ENCODE peak calls at places on chromosomes 6 and 20, in four cellular contexts. K is H1, Y is WTC11, L is HepG2. T is an unnamed sample.

GRCh38 chr6:16669227-16669626 is 92.0 kb downstream of the ATXN1 start:
- DNase-seq in K (no peak), L (peak), Y (no peak), T (peak)

GRCh38 chr20:37453836-37454235 is 67.2 kb upstream of the NNAT start:
- DNase-seq in Y (no peak), K (no peak), L (no peak), T (no peak)

GRCh38 chr6:28355743-28356665 is 6.3 kb downstream of the ZKSCAN3 start:
- DNase-seq in L (peak), K (peak), Y (peak), T (peak)

GRCh38 chr20:63007722-63008488 is 1.1 kb upstream of the BHLHE23 start:
- DNase-seq in Y (no peak), L (no peak), K (no peak), T (no peak)

GRCh38 chr6:147911686-147912085 is 403.2 kb downstream of the SAMD5 start:
- DNase-seq in L (no peak), K (no peak), Y (no peak), T (no peak)

GRCh38 chr6:127119361-127120108 is 1.1 kb downstream of the RSPO3 start:
- DNase-seq in K (no peak), Y (peak), L (no peak), T (no peak)

GRCh38 chr6:43738877-43739641 is 31.0 kb upstream of the VEGFA start:
- DNase-seq in Y (no peak), K (no peak), L (no peak), T (no peak)

GRCh38 chr20:24492031-24492607 is 22.7 kb downstream of the SYNDIG1 start:
- DNase-seq in L (peak), K (no peak), Y (peak), T (no peak)

GRCh38 chr6:132715204-132715603 is 1.3 kb upstream of the VNN1 start:
- DNase-seq in Y (peak), L (peak), K (peak), T (peak)

GRCh38 chr6:34957184-34957904 is 68.3 kb downstream of the ANKS1A start:
- DNase-seq in L (no peak), Y (no peak), K (no peak), T (no peak)

GRCh38 chr6:170423814-170424633 is 117.5 kb downstream of the FAM120B start:
- DNase-seq in Y (no peak), K (no peak), L (peak), T (no peak)

GRCh38 chr6:157225575-157225995 is 97.7 kb downstream of the TMEM242 start:
- DNase-seq in L (no peak), Y (no peak), K (no peak), T (no peak)

GRCh38 chr20:51966296-51966971 is 164.1 kb upstream of the SALL4 start:
- DNase-seq in K (peak), L (peak), Y (peak), T (peak)

GRCh38 chr6:18317850-18318249 is 53.5 kb upstream of the DEK start:
- DNase-seq in L (no peak), Y (no peak), K (no peak), T (no peak)

GRCh38 chr6:37125779-37126553 is 44.0 kb upstream of the PIM1 start:
- DNase-seq in Y (peak), K (peak), L (peak), T (no peak)

GRCh38 chr20:47557218-47557617 is 55.5 kb downstream of the NCOA3 start:
- DNase-seq in K (no peak), Y (no peak), L (no peak), T (no peak)

GRCh38 chr6:158661156-158661555 is 11.3 kb downstream of the SYTL3 start:
- DNase-seq in K (no peak), L (no peak), Y (no peak), T (no peak)

GRCh38 chr20:50191065-50191565 is 485 bp downstream of the CEBPB start:
- DNase-seq in K (no peak), Y (no peak), L (no peak), T (no peak)
- TF ChIP-seq ATF3 in K (no peak), Y (no peak), L (no peak), T (no peak)

GRCh38 chr20:31815408-31816188 is 3.6 kb upstream of the MYLK2 start:
- DNase-seq in Y (no peak), K (no peak), L (no peak), T (no peak)
- TF ChIP-seq ATF3 in Y (no peak), K (no peak), L (no peak), T (no peak)

DNA sequence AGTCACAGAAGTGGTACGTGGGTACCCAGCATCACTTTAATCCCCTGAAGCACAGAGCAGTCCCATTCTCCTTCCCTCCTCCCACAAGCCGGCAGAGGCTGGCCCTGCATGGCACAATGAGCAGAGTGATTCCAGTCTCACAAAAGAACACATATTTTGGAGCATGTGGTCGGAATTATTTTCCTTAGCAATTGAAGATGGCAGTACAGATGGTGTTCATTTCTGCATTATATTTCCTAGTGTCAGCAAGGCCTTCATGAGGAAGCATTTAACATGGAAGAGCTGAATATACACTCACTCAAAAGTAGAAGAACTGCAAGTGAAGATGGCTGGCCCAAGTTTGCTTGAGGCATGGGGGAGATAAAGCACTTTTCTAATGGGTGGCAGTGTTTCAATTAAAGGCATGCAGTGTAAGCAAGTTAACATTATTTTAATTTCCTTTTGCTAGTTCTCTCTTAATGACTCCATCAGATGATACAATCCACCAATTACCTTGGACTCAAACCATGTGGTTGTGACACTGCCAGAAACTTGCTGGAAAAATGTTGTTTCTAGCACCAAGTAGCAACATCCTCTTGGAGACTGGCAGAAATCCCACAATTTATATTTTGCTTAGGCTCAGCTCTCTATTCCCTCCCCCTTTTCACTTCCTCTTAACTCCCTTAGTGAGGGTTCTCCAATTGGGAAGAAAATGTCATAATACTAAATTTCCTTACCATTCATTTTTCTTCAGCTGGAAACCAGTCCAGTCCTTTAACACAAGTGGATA is 74.4 kb downstream of the ARHGAP18 start:
- DNase-seq in K (no peak), L (no peak), Y (no peak), T (no peak)
- TF ChIP-seq ATF3 in K (no peak), L (no peak), Y (no peak), T (no peak)

DNA sequence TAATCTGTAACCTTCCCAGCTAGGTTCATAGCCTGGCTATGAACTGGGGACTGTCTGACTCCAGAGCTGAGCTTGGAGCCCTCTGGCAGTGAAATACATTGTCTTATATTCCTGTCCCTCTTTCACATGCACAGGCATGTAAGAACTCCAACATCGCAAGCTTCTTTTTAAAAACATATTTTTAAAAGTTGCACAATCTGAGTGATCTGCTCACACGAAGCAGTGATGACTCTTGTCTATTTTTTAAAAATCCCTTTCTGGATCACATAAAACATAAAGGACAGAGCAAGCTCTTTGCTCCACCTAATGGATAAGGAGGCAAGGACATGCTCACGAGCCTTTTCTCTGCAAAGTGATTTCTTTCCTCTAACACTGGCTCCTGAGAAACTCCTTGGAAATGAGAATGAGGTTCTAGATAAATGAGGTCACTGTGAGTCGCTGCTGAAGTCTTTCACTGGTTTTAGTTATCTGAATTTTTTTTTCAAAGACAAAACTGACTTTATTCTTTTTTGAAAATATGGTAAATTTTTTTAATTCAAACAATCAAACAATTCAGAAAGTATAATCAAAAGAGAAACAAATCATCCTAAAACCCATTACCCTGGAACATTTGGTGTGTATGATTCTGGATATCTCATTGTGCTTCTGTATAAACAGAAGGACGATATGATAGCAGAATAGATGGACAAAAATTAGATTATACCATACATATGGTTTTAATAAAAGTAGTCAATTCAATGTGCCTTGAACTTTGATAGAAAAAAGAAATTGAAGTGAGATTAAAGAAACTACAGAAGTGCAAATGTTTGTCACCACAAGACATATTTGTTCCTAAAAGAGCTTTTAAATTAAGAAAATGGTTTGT is 30.8 kb downstream of the IL20RA start:
- DNase-seq in L (peak), K (no peak), Y (no peak), T (peak)
- TF ChIP-seq ATF3 in L (no peak), K (no peak), Y (no peak), T (no peak)

GRCh38 chr6:107101211-107101610 is 14.1 kb downstream of the BEND3 start:
- DNase-seq in K (no peak), Y (no peak), L (no peak), T (no peak)

GRCh38 chr6:107105511-107106116 is 9.7 kb downstream of the BEND3 start:
- DNase-seq in K (no peak), L (no peak), Y (no peak), T (no peak)

GRCh38 chr6:107102414-107102805 is 12.9 kb downstream of the BEND3 start:
- DNase-seq in L (no peak), Y (no peak), K (no peak), T (no peak)

GRCh38 chr6:107101661-107102413 is 13.5 kb downstream of the BEND3 start:
- DNase-seq in K (no peak), Y (no peak), L (no peak), T (no peak)

GRCh38 chr6:107103082-107103481 is 12.2 kb downstream of the BEND3 start:
- DNase-seq in L (no peak), K (no peak), Y (no peak), T (no peak)
- TF ChIP-seq ATF3 in L (no peak), K (no peak), Y (no peak), T (no peak)